ENCODE peak calls at places on chromosomes 7 and 10, in seven cellular contexts. One of them, this sample, is unnamed.

GRCh38 chr7:158067931-158068482 is 519.6 kb downstream of the PTPRN2 start:
- DNase-seq in Caco-2: no peak
- DNase-seq in suprapubic skin: no peak
- DNase-seq in stimulated activated naive B cell treated with anti-CD40 and anti-IgM and Interleukin-4, amounts not matched to agents 10 μg/mL and 1 μg/mL and 100 μg/mL, for 72 hours: no peak
- DNase-seq in A549: no peak
- DNase-seq in GM12878: no peak
- DNase-seq in activated naive CD8-positive, alpha-beta T cell treated with anti-CD3 and anti-CD28 coated beads for 36 hours: no peak
- DNase-seq in this sample: no peak

GRCh38 chr7:149448961-149449360 is 11.9 kb downstream of the ZNF777 start:
- DNase-seq in A549: no peak
- DNase-seq in activated naive CD8-positive, alpha-beta T cell treated with anti-CD3 and anti-CD28 coated beads for 36 hours: no peak
- DNase-seq in stimulated activated naive B cell treated with anti-CD40 and anti-IgM and Interleukin-4, amounts not matched to agents 10 μg/mL and 1 μg/mL and 100 μg/mL, for 72 hours: no peak
- DNase-seq in Caco-2: no peak
- DNase-seq in suprapubic skin: peak
- DNase-seq in GM12878: no peak
- DNase-seq in this sample: peak

GRCh38 chr10:69685802-69686585 is 55.9 kb downstream of the FAM241B start:
- DNase-seq in stimulated activated naive B cell treated with anti-CD40 and anti-IgM and Interleukin-4, amounts not matched to agents 10 μg/mL and 1 μg/mL and 100 μg/mL, for 72 hours: no peak
- DNase-seq in suprapubic skin: no peak
- DNase-seq in activated naive CD8-positive, alpha-beta T cell treated with anti-CD3 and anti-CD28 coated beads for 36 hours: no peak
- DNase-seq in A549: no peak
- DNase-seq in GM12878: no peak
- DNase-seq in Caco-2: no peak
- DNase-seq in this sample: no peak

GRCh38 chr7:16978358-16979244 is 96.8 kb upstream of the AGR3 start:
- DNase-seq in stimulated activated naive B cell treated with anti-CD40 and anti-IgM and Interleukin-4, amounts not matched to agents 10 μg/mL and 1 μg/mL and 100 μg/mL, for 72 hours: no peak
- DNase-seq in A549: peak
- DNase-seq in suprapubic skin: no peak
- DNase-seq in activated naive CD8-positive, alpha-beta T cell treated with anti-CD3 and anti-CD28 coated beads for 36 hours: no peak
- DNase-seq in GM12878: no peak
- DNase-seq in Caco-2: no peak
- DNase-seq in this sample: no peak

GRCh38 chr7:133650487-133651292 is 397.8 kb downstream of the EXOC4 start:
- DNase-seq in Caco-2: no peak
- DNase-seq in A549: no peak
- DNase-seq in GM12878: no peak
- DNase-seq in stimulated activated naive B cell treated with anti-CD40 and anti-IgM and Interleukin-4, amounts not matched to agents 10 μg/mL and 1 μg/mL and 100 μg/mL, for 72 hours: no peak
- DNase-seq in suprapubic skin: no peak
- DNase-seq in activated naive CD8-positive, alpha-beta T cell treated with anti-CD3 and anti-CD28 coated beads for 36 hours: no peak
- DNase-seq in this sample: no peak

GRCh38 chr10:79065091-79065551 is 3.6 kb upstream of the ZMIZ1 start:
- DNase-seq in activated naive CD8-positive, alpha-beta T cell treated with anti-CD3 and anti-CD28 coated beads for 36 hours: no peak
- DNase-seq in Caco-2: no peak
- DNase-seq in GM12878: no peak
- DNase-seq in suprapubic skin: no peak
- DNase-seq in stimulated activated naive B cell treated with anti-CD40 and anti-IgM and Interleukin-4, amounts not matched to agents 10 μg/mL and 1 μg/mL and 100 μg/mL, for 72 hours: no peak
- DNase-seq in A549: no peak
- DNase-seq in this sample: no peak

GRCh38 chr10:89224697-89225443 is 17.8 kb upstream of the CH25H start:
- DNase-seq in activated naive CD8-positive, alpha-beta T cell treated with anti-CD3 and anti-CD28 coated beads for 36 hours: peak
- DNase-seq in Caco-2: no peak
- DNase-seq in GM12878: no peak
- DNase-seq in A549: no peak
- DNase-seq in suprapubic skin: no peak
- DNase-seq in stimulated activated naive B cell treated with anti-CD40 and anti-IgM and Interleukin-4, amounts not matched to agents 10 μg/mL and 1 μg/mL and 100 μg/mL, for 72 hours: no peak
- DNase-seq in this sample: no peak

GRCh38 chr7:4188646-4189045 is 493.4 kb upstream of the FOXK1 start:
- DNase-seq in activated naive CD8-positive, alpha-beta T cell treated with anti-CD3 and anti-CD28 coated beads for 36 hours: no peak
- DNase-seq in A549: no peak
- DNase-seq in Caco-2: no peak
- DNase-seq in GM12878: no peak
- DNase-seq in suprapubic skin: no peak
- DNase-seq in stimulated activated naive B cell treated with anti-CD40 and anti-IgM and Interleukin-4, amounts not matched to agents 10 μg/mL and 1 μg/mL and 100 μg/mL, for 72 hours: no peak
- DNase-seq in this sample: no peak

GRCh38 chr10:22318772-22319171 is 2.1 kb upstream of the BMI1 start:
- DNase-seq in stimulated activated naive B cell treated with anti-CD40 and anti-IgM and Interleukin-4, amounts not matched to agents 10 μg/mL and 1 μg/mL and 100 μg/mL, for 72 hours: no peak
- DNase-seq in GM12878: no peak
- DNase-seq in activated naive CD8-positive, alpha-beta T cell treated with anti-CD3 and anti-CD28 coated beads for 36 hours: no peak
- DNase-seq in A549: no peak
- DNase-seq in suprapubic skin: no peak
- DNase-seq in Caco-2: no peak
- DNase-seq in this sample: no peak

GRCh38 chr10:30176776-30177533 is 117.6 kb upstream of the JCAD start:
- DNase-seq in Caco-2: no peak
- DNase-seq in A549: no peak
- DNase-seq in activated naive CD8-positive, alpha-beta T cell treated with anti-CD3 and anti-CD28 coated beads for 36 hours: no peak
- DNase-seq in suprapubic skin: no peak
- DNase-seq in stimulated activated naive B cell treated with anti-CD40 and anti-IgM and Interleukin-4, amounts not matched to agents 10 μg/mL and 1 μg/mL and 100 μg/mL, for 72 hours: no peak
- DNase-seq in GM12878: no peak
- DNase-seq in this sample: no peak

GRCh38 chr7:93054975-93055374 is 62.8 kb downstream of the SAMD9 start:
- DNase-seq in stimulated activated naive B cell treated with anti-CD40 and anti-IgM and Interleukin-4, amounts not matched to agents 10 μg/mL and 1 μg/mL and 100 μg/mL, for 72 hours: no peak
- DNase-seq in suprapubic skin: no peak
- DNase-seq in activated naive CD8-positive, alpha-beta T cell treated with anti-CD3 and anti-CD28 coated beads for 36 hours: no peak
- DNase-seq in A549: no peak
- DNase-seq in Caco-2: no peak
- DNase-seq in GM12878: no peak
- DNase-seq in this sample: no peak

GRCh38 chr10:30594077-30594476 is 35.5 kb downstream of the LYZL2 start:
- DNase-seq in suprapubic skin: no peak
- DNase-seq in activated naive CD8-positive, alpha-beta T cell treated with anti-CD3 and anti-CD28 coated beads for 36 hours: no peak
- DNase-seq in GM12878: no peak
- DNase-seq in stimulated activated naive B cell treated with anti-CD40 and anti-IgM and Interleukin-4, amounts not matched to agents 10 μg/mL and 1 μg/mL and 100 μg/mL, for 72 hours: no peak
- DNase-seq in A549: no peak
- DNase-seq in Caco-2: no peak
- DNase-seq in this sample: no peak

GRCh38 chr10:13794982-13795381 is 208.2 kb downstream of the PRPF18 start:
- DNase-seq in stimulated activated naive B cell treated with anti-CD40 and anti-IgM and Interleukin-4, amounts not matched to agents 10 μg/mL and 1 μg/mL and 100 μg/mL, for 72 hours: no peak
- DNase-seq in suprapubic skin: no peak
- DNase-seq in Caco-2: no peak
- DNase-seq in GM12878: no peak
- DNase-seq in activated naive CD8-positive, alpha-beta T cell treated with anti-CD3 and anti-CD28 coated beads for 36 hours: no peak
- DNase-seq in A549: no peak
- DNase-seq in this sample: no peak

GRCh38 chr7:50347693-50348092 is 43.2 kb downstream of the IKZF1 start:
- DNase-seq in stimulated activated naive B cell treated with anti-CD40 and anti-IgM and Interleukin-4, amounts not matched to agents 10 μg/mL and 1 μg/mL and 100 μg/mL, for 72 hours: no peak
- DNase-seq in suprapubic skin: no peak
- DNase-seq in activated naive CD8-positive, alpha-beta T cell treated with anti-CD3 and anti-CD28 coated beads for 36 hours: peak
- DNase-seq in GM12878: no peak
- DNase-seq in A549: no peak
- DNase-seq in Caco-2: no peak
- DNase-seq in this sample: no peak

GRCh38 chr7:80851896-80852476 is 66.9 kb downstream of the SEMA3C start:
- DNase-seq in suprapubic skin: no peak
- DNase-seq in activated naive CD8-positive, alpha-beta T cell treated with anti-CD3 and anti-CD28 coated beads for 36 hours: no peak
- DNase-seq in Caco-2: peak
- DNase-seq in A549: no peak
- DNase-seq in GM12878: no peak
- DNase-seq in stimulated activated naive B cell treated with anti-CD40 and anti-IgM and Interleukin-4, amounts not matched to agents 10 μg/mL and 1 μg/mL and 100 μg/mL, for 72 hours: no peak
- DNase-seq in this sample: no peak

GRCh38 chr10:132606536-132607316 is 69.1 kb downstream of the INPP5A start:
- DNase-seq in A549: no peak
- DNase-seq in suprapubic skin: no peak
- DNase-seq in GM12878: no peak
- DNase-seq in Caco-2: no peak
- DNase-seq in stimulated activated naive B cell treated with anti-CD40 and anti-IgM and Interleukin-4, amounts not matched to agents 10 μg/mL and 1 μg/mL and 100 μg/mL, for 72 hours: no peak
- DNase-seq in activated naive CD8-positive, alpha-beta T cell treated with anti-CD3 and anti-CD28 coated beads for 36 hours: no peak
- DNase-seq in this sample: no peak

GRCh38 chr10:118332948-118333710 is 9.0 kb downstream of the FAM204A start:
- DNase-seq in Caco-2: no peak
- DNase-seq in activated naive CD8-positive, alpha-beta T cell treated with anti-CD3 and anti-CD28 coated beads for 36 hours: no peak
- DNase-seq in stimulated activated naive B cell treated with anti-CD40 and anti-IgM and Interleukin-4, amounts not matched to agents 10 μg/mL and 1 μg/mL and 100 μg/mL, for 72 hours: no peak
- DNase-seq in GM12878: no peak
- DNase-seq in suprapubic skin: no peak
- DNase-seq in A549: no peak
- DNase-seq in this sample: no peak

GRCh38 chr7:92835140-92835850 is 1.1 kb downstream of the CDK6 start:
- DNase-seq in activated naive CD8-positive, alpha-beta T cell treated with anti-CD3 and anti-CD28 coated beads for 36 hours: peak
- DNase-seq in suprapubic skin: peak
- DNase-seq in GM12878: no peak
- DNase-seq in Caco-2: peak
- DNase-seq in A549: peak
- DNase-seq in stimulated activated naive B cell treated with anti-CD40 and anti-IgM and Interleukin-4, amounts not matched to agents 10 μg/mL and 1 μg/mL and 100 μg/mL, for 72 hours: peak
- DNase-seq in this sample: no peak

GRCh38 chr7:117582219-117582704 is 102.4 kb downstream of the CFTR start:
- DNase-seq in GM12878: no peak
- DNase-seq in A549: peak
- DNase-seq in stimulated activated naive B cell treated with anti-CD40 and anti-IgM and Interleukin-4, amounts not matched to agents 10 μg/mL and 1 μg/mL and 100 μg/mL, for 72 hours: no peak
- DNase-seq in suprapubic skin: no peak
- DNase-seq in activated naive CD8-positive, alpha-beta T cell treated with anti-CD3 and anti-CD28 coated beads for 36 hours: no peak
- DNase-seq in Caco-2: peak
- DNase-seq in this sample: peak

GRCh38 chr10:22805304-22805703 is 90.9 kb upstream of the PIP4K2A start:
- DNase-seq in GM12878: no peak
- DNase-seq in suprapubic skin: no peak
- DNase-seq in Caco-2: peak
- DNase-seq in activated naive CD8-positive, alpha-beta T cell treated with anti-CD3 and anti-CD28 coated beads for 36 hours: no peak
- DNase-seq in stimulated activated naive B cell treated with anti-CD40 and anti-IgM and Interleukin-4, amounts not matched to agents 10 μg/mL and 1 μg/mL and 100 μg/mL, for 72 hours: no peak
- DNase-seq in A549: no peak
- DNase-seq in this sample: no peak

GRCh38 chr7:91941450-91941849 is 788 bp downstream of the AKAP9 start:
- DNase-seq in Caco-2: peak
- DNase-seq in A549: no peak
- DNase-seq in stimulated activated naive B cell treated with anti-CD40 and anti-IgM and Interleukin-4, amounts not matched to agents 10 μg/mL and 1 μg/mL and 100 μg/mL, for 72 hours: peak
- DNase-seq in suprapubic skin: no peak
- DNase-seq in GM12878: no peak
- DNase-seq in activated naive CD8-positive, alpha-beta T cell treated with anti-CD3 and anti-CD28 coated beads for 36 hours: peak
- DNase-seq in this sample: no peak

GRCh38 chr7:26153246-26153822 is 1.3 kb downstream of the NFE2L3 start:
- DNase-seq in GM12878: no peak
- DNase-seq in Caco-2: peak
- DNase-seq in stimulated activated naive B cell treated with anti-CD40 and anti-IgM and Interleukin-4, amounts not matched to agents 10 μg/mL and 1 μg/mL and 100 μg/mL, for 72 hours: peak
- DNase-seq in suprapubic skin: peak
- DNase-seq in A549: no peak
- DNase-seq in activated naive CD8-positive, alpha-beta T cell treated with anti-CD3 and anti-CD28 coated beads for 36 hours: peak
- DNase-seq in this sample: no peak

GRCh38 chr7:95427914-95428516 is 6.8 kb downstream of the PON2 start:
- DNase-seq in suprapubic skin: no peak
- DNase-seq in Caco-2: no peak
- DNase-seq in GM12878: no peak
- DNase-seq in activated naive CD8-positive, alpha-beta T cell treated with anti-CD3 and anti-CD28 coated beads for 36 hours: no peak
- DNase-seq in A549: no peak
- DNase-seq in stimulated activated naive B cell treated with anti-CD40 and anti-IgM and Interleukin-4, amounts not matched to agents 10 μg/mL and 1 μg/mL and 100 μg/mL, for 72 hours: no peak
- DNase-seq in this sample: no peak

GRCh38 chr10:14016011-14016536 is 314.6 kb downstream of the FRMD4A start:
- DNase-seq in Caco-2: no peak
- DNase-seq in suprapubic skin: no peak
- DNase-seq in A549: no peak
- DNase-seq in GM12878: no peak
- DNase-seq in stimulated activated naive B cell treated with anti-CD40 and anti-IgM and Interleukin-4, amounts not matched to agents 10 μg/mL and 1 μg/mL and 100 μg/mL, for 72 hours: no peak
- DNase-seq in activated naive CD8-positive, alpha-beta T cell treated with anti-CD3 and anti-CD28 coated beads for 36 hours: no peak
- DNase-seq in this sample: no peak

GRCh38 chr10:43238462-43238861 is 28.4 kb downstream of the RASGEF1A start:
- DNase-seq in Caco-2: no peak
- DNase-seq in A549: no peak
- DNase-seq in GM12878: no peak
- DNase-seq in suprapubic skin: no peak
- DNase-seq in activated naive CD8-positive, alpha-beta T cell treated with anti-CD3 and anti-CD28 coated beads for 36 hours: no peak
- DNase-seq in stimulated activated naive B cell treated with anti-CD40 and anti-IgM and Interleukin-4, amounts not matched to agents 10 μg/mL and 1 μg/mL and 100 μg/mL, for 72 hours: no peak
- DNase-seq in this sample: no peak

GRCh38 chr10:112980908-112981307 is 30.9 kb downstream of the TCF7L2 start:
- DNase-seq in stimulated activated naive B cell treated with anti-CD40 and anti-IgM and Interleukin-4, amounts not matched to agents 10 μg/mL and 1 μg/mL and 100 μg/mL, for 72 hours: no peak
- DNase-seq in activated naive CD8-positive, alpha-beta T cell treated with anti-CD3 and anti-CD28 coated beads for 36 hours: no peak
- DNase-seq in A549: no peak
- DNase-seq in Caco-2: no peak
- DNase-seq in GM12878: no peak
- DNase-seq in suprapubic skin: no peak
- DNase-seq in this sample: no peak

GRCh38 chr7:37284805-37285211 is 163.9 kb downstream of the ELMO1 start:
- DNase-seq in suprapubic skin: no peak
- DNase-seq in A549: peak
- DNase-seq in stimulated activated naive B cell treated with anti-CD40 and anti-IgM and Interleukin-4, amounts not matched to agents 10 μg/mL and 1 μg/mL and 100 μg/mL, for 72 hours: no peak
- DNase-seq in Caco-2: peak
- DNase-seq in GM12878: peak
- DNase-seq in activated naive CD8-positive, alpha-beta T cell treated with anti-CD3 and anti-CD28 coated beads for 36 hours: peak
- DNase-seq in this sample: peak

GRCh38 chr10:92789067-92789466 is 59.3 kb upstream of the EXOC6 start:
- DNase-seq in suprapubic skin: no peak
- DNase-seq in A549: no peak
- DNase-seq in GM12878: no peak
- DNase-seq in stimulated activated naive B cell treated with anti-CD40 and anti-IgM and Interleukin-4, amounts not matched to agents 10 μg/mL and 1 μg/mL and 100 μg/mL, for 72 hours: peak
- DNase-seq in Caco-2: no peak
- DNase-seq in activated naive CD8-positive, alpha-beta T cell treated with anti-CD3 and anti-CD28 coated beads for 36 hours: no peak
- DNase-seq in this sample: no peak

GRCh38 chr7:29106128-29106988 is 40.0 kb downstream of the CPVL start:
- DNase-seq in A549: no peak
- DNase-seq in suprapubic skin: no peak
- DNase-seq in activated naive CD8-positive, alpha-beta T cell treated with anti-CD3 and anti-CD28 coated beads for 36 hours: peak
- DNase-seq in stimulated activated naive B cell treated with anti-CD40 and anti-IgM and Interleukin-4, amounts not matched to agents 10 μg/mL and 1 μg/mL and 100 μg/mL, for 72 hours: peak
- DNase-seq in Caco-2: peak
- DNase-seq in GM12878: no peak
- DNase-seq in this sample: peak

GRCh38 chr7:157271991-157272324 is 64.8 kb upstream of the DNAJB6 start:
- DNase-seq in suprapubic skin: no peak
- DNase-seq in GM12878: no peak
- DNase-seq in activated naive CD8-positive, alpha-beta T cell treated with anti-CD3 and anti-CD28 coated beads for 36 hours: no peak
- DNase-seq in Caco-2: no peak
- DNase-seq in A549: no peak
- DNase-seq in stimulated activated naive B cell treated with anti-CD40 and anti-IgM and Interleukin-4, amounts not matched to agents 10 μg/mL and 1 μg/mL and 100 μg/mL, for 72 hours: no peak
- DNase-seq in this sample: no peak

GRCh38 chr10:111080224-111080623 is 3.4 kb downstream of the ADRA2A start:
- DNase-seq in stimulated activated naive B cell treated with anti-CD40 and anti-IgM and Interleukin-4, amounts not matched to agents 10 μg/mL and 1 μg/mL and 100 μg/mL, for 72 hours: no peak
- DNase-seq in suprapubic skin: no peak
- DNase-seq in A549: no peak
- DNase-seq in GM12878: no peak
- DNase-seq in Caco-2: no peak
- DNase-seq in activated naive CD8-positive, alpha-beta T cell treated with anti-CD3 and anti-CD28 coated beads for 36 hours: no peak
- DNase-seq in this sample: no peak

GRCh38 chr10:121260383-121260782 is 337.9 kb downstream of the FGFR2 start:
- DNase-seq in suprapubic skin: no peak
- DNase-seq in stimulated activated naive B cell treated with anti-CD40 and anti-IgM and Interleukin-4, amounts not matched to agents 10 μg/mL and 1 μg/mL and 100 μg/mL, for 72 hours: no peak
- DNase-seq in Caco-2: no peak
- DNase-seq in activated naive CD8-positive, alpha-beta T cell treated with anti-CD3 and anti-CD28 coated beads for 36 hours: no peak
- DNase-seq in GM12878: no peak
- DNase-seq in A549: no peak
- DNase-seq in this sample: no peak

GRCh38 chr10:5571826-5572225 is 47.1 kb downstream of the CALML3 start:
- DNase-seq in GM12878: no peak
- DNase-seq in activated naive CD8-positive, alpha-beta T cell treated with anti-CD3 and anti-CD28 coated beads for 36 hours: no peak
- DNase-seq in stimulated activated naive B cell treated with anti-CD40 and anti-IgM and Interleukin-4, amounts not matched to agents 10 μg/mL and 1 μg/mL and 100 μg/mL, for 72 hours: no peak
- DNase-seq in Caco-2: no peak
- DNase-seq in suprapubic skin: no peak
- DNase-seq in A549: no peak
- DNase-seq in this sample: no peak

GRCh38 chr7:2098496-2098895 is 134.2 kb downstream of the MAD1L1 start:
- DNase-seq in suprapubic skin: no peak
- DNase-seq in Caco-2: no peak
- DNase-seq in A549: no peak
- DNase-seq in stimulated activated naive B cell treated with anti-CD40 and anti-IgM and Interleukin-4, amounts not matched to agents 10 μg/mL and 1 μg/mL and 100 μg/mL, for 72 hours: no peak
- DNase-seq in GM12878: no peak
- DNase-seq in activated naive CD8-positive, alpha-beta T cell treated with anti-CD3 and anti-CD28 coated beads for 36 hours: no peak
- DNase-seq in this sample: no peak